ENCODE peak calls at places on chromosomes 3 and 15, in four cellular contexts. One of them, this sample, is unnamed.

GRCh38 chr15:100728371-100729201 is 126.2 kb downstream of the ASB7 start:
- DNase-seq in M059J: no peak
- DNase-seq in fibroblast of pulmonary artery: no peak
- DNase-seq in RCC 7860: no peak
- DNase-seq in this sample: no peak

GRCh38 chr3:42562047-42562907 is 19.5 kb downstream of the SEC22C start:
- DNase-seq in M059J: no peak
- DNase-seq in fibroblast of pulmonary artery: no peak
- DNase-seq in RCC 7860: no peak
- DNase-seq in this sample: no peak

GRCh38 chr3:85297291-85297690 is 338.5 kb downstream of the CADM2 start:
- DNase-seq in M059J: no peak
- DNase-seq in fibroblast of pulmonary artery: no peak
- DNase-seq in RCC 7860: no peak
- DNase-seq in this sample: no peak

GRCh38 chr3:186984064-186984463 is 53.7 kb downstream of the ST6GAL1 start:
- DNase-seq in M059J: no peak
- DNase-seq in fibroblast of pulmonary artery: no peak
- DNase-seq in RCC 7860: no peak
- DNase-seq in this sample: no peak

GRCh38 chr3:4935347-4935746 is 43.9 kb upstream of the BHLHE40 start:
- DNase-seq in M059J: peak
- DNase-seq in fibroblast of pulmonary artery: no peak
- DNase-seq in RCC 7860: no peak
- DNase-seq in this sample: no peak

GRCh38 chr3:8518138-8518537 is 16.5 kb downstream of the LMCD1 start:
- DNase-seq in M059J: peak
- DNase-seq in fibroblast of pulmonary artery: peak
- DNase-seq in RCC 7860: peak
- DNase-seq in this sample: peak

GRCh38 chr15:40252438-40253178 is 13.7 kb downstream of the PAK6 start:
- DNase-seq in M059J: no peak
- DNase-seq in fibroblast of pulmonary artery: no peak
- DNase-seq in RCC 7860: no peak
- DNase-seq in this sample: no peak

GRCh38 chr15:39623550-39623931 is 42.7 kb downstream of the THBS1 start:
- DNase-seq in M059J: no peak
- DNase-seq in fibroblast of pulmonary artery: no peak
- DNase-seq in RCC 7860: no peak
- DNase-seq in this sample: no peak